ENCODE peak calls at places on chromosomes 13 and 19, in eight cellular contexts. One of them, this sample, is unnamed.

GRCh38 chr19:14149509-14149994 is 13.2 kb upstream of the ASF1B start:
- DNase-seq in heart left ventricle: peak; percentile 83
- DNase-seq in HL-60: no peak
- DNase-seq in kidney epithelial cell: no peak
- DNase-seq in lower leg skin: peak; percentile 94
- DNase-seq in mesothelial cell of epicardium: no peak
- DNase-seq in fibroblast of the aortic adventitia: peak; percentile 78
- DNase-seq in progenitor cell of endocrine pancreas: no peak
- DNase-seq in this sample: peak; percentile 46

GRCh38 chr13:31090921-31091624 is 70.6 kb downstream of the HSPH1 start:
- DNase-seq in heart left ventricle: no peak
- DNase-seq in HL-60: no peak
- DNase-seq in kidney epithelial cell: no peak
- DNase-seq in lower leg skin: peak; percentile 83
- DNase-seq in mesothelial cell of epicardium: no peak
- DNase-seq in fibroblast of the aortic adventitia: no peak
- DNase-seq in progenitor cell of endocrine pancreas: peak; percentile 23
- DNase-seq in this sample: no peak

GRCh38 chr13:19927117-19927734 is 31.3 kb upstream of the ZMYM2 start:
- DNase-seq in heart left ventricle: no peak
- DNase-seq in HL-60: no peak
- DNase-seq in kidney epithelial cell: no peak
- DNase-seq in lower leg skin: no peak
- DNase-seq in mesothelial cell of epicardium: no peak
- DNase-seq in fibroblast of the aortic adventitia: peak; percentile 48
- DNase-seq in progenitor cell of endocrine pancreas: no peak
- DNase-seq in this sample: no peak

GRCh38 chr19:679418-680286 is 3.5 kb downstream of the FSTL3 start:
- DNase-seq in heart left ventricle: peak; percentile 90
- DNase-seq in HL-60: peak; percentile 51
- DNase-seq in kidney epithelial cell: no peak
- DNase-seq in lower leg skin: peak; percentile 95
- DNase-seq in mesothelial cell of epicardium: peak; percentile 69
- DNase-seq in fibroblast of the aortic adventitia: peak; percentile 86
- DNase-seq in progenitor cell of endocrine pancreas: no peak
- DNase-seq in this sample: no peak

GRCh38 chr19:35738887-35739229 is 3.4 kb downstream of the IGFLR1 start:
- DNase-seq in heart left ventricle: no peak
- DNase-seq in HL-60: no peak
- DNase-seq in kidney epithelial cell: no peak
- DNase-seq in lower leg skin: no peak
- DNase-seq in mesothelial cell of epicardium: no peak
- DNase-seq in fibroblast of the aortic adventitia: no peak
- DNase-seq in progenitor cell of endocrine pancreas: no peak
- DNase-seq in this sample: no peak

GRCh38 chr19:27972291-27973040 is 1240.5 kb downstream of the UQCRFS1 start:
- DNase-seq in heart left ventricle: no peak
- DNase-seq in HL-60: no peak
- DNase-seq in kidney epithelial cell: peak; percentile 84
- DNase-seq in lower leg skin: no peak
- DNase-seq in mesothelial cell of epicardium: no peak
- DNase-seq in fibroblast of the aortic adventitia: peak; percentile 35
- DNase-seq in progenitor cell of endocrine pancreas: no peak
- DNase-seq in this sample: no peak

GRCh38 chr19:8025321-8025720 is 19.9 kb upstream of the ELAVL1 start:
- DNase-seq in heart left ventricle: no peak
- DNase-seq in HL-60: no peak
- DNase-seq in kidney epithelial cell: no peak
- DNase-seq in lower leg skin: no peak
- DNase-seq in mesothelial cell of epicardium: no peak
- DNase-seq in fibroblast of the aortic adventitia: no peak
- DNase-seq in progenitor cell of endocrine pancreas: no peak
- DNase-seq in this sample: no peak

GRCh38 chr13:48602296-48603040 is 51.3 kb upstream of the CYSLTR2 start:
- DNase-seq in heart left ventricle: no peak
- DNase-seq in HL-60: no peak
- DNase-seq in kidney epithelial cell: no peak
- DNase-seq in lower leg skin: no peak
- DNase-seq in mesothelial cell of epicardium: no peak
- DNase-seq in fibroblast of the aortic adventitia: no peak
- DNase-seq in progenitor cell of endocrine pancreas: no peak
- DNase-seq in this sample: no peak

GRCh38 chr13:73722120-73722519 is 412.1 kb downstream of the KLF12 start:
- DNase-seq in heart left ventricle: no peak
- DNase-seq in HL-60: no peak
- DNase-seq in kidney epithelial cell: peak; percentile 81
- DNase-seq in lower leg skin: no peak
- DNase-seq in mesothelial cell of epicardium: no peak
- DNase-seq in fibroblast of the aortic adventitia: peak; percentile 34
- DNase-seq in progenitor cell of endocrine pancreas: no peak
- DNase-seq in this sample: no peak

GRCh38 chr13:111422352-111422751 is 101.9 kb downstream of the TEX29 start:
- DNase-seq in heart left ventricle: no peak
- DNase-seq in HL-60: no peak
- DNase-seq in kidney epithelial cell: no peak
- DNase-seq in lower leg skin: no peak
- DNase-seq in mesothelial cell of epicardium: no peak
- DNase-seq in fibroblast of the aortic adventitia: no peak
- DNase-seq in progenitor cell of endocrine pancreas: no peak
- DNase-seq in this sample: no peak

GRCh38 chr13:113904411-113904810 is 40.5 kb upstream of the GAS6 start:
- DNase-seq in heart left ventricle: peak; percentile 77
- DNase-seq in HL-60: no peak
- DNase-seq in kidney epithelial cell: no peak
- DNase-seq in lower leg skin: peak; percentile 82
- DNase-seq in mesothelial cell of epicardium: peak; percentile 38
- DNase-seq in fibroblast of the aortic adventitia: peak; percentile 37
- DNase-seq in progenitor cell of endocrine pancreas: no peak
- DNase-seq in this sample: no peak

GRCh38 chr19:41892173-41892902 is 9.4 kb downstream of the ARHGEF1 start:
- DNase-seq in heart left ventricle: no peak
- DNase-seq in HL-60: no peak
- DNase-seq in kidney epithelial cell: no peak
- DNase-seq in lower leg skin: no peak
- DNase-seq in mesothelial cell of epicardium: no peak
- DNase-seq in fibroblast of the aortic adventitia: no peak
- DNase-seq in progenitor cell of endocrine pancreas: no peak
- DNase-seq in this sample: no peak

GRCh38 chr13:100106005-100106404 is 17.1 kb downstream of the PCCA start:
- DNase-seq in heart left ventricle: no peak
- DNase-seq in HL-60: no peak
- DNase-seq in kidney epithelial cell: no peak
- DNase-seq in lower leg skin: no peak
- DNase-seq in mesothelial cell of epicardium: no peak
- DNase-seq in fibroblast of the aortic adventitia: no peak
- DNase-seq in progenitor cell of endocrine pancreas: no peak
- DNase-seq in this sample: no peak

GRCh38 chr13:39072842-39073241 is 34.6 kb downstream of the NHLRC3 start:
- DNase-seq in heart left ventricle: no peak
- DNase-seq in HL-60: no peak
- DNase-seq in kidney epithelial cell: no peak
- DNase-seq in lower leg skin: no peak
- DNase-seq in mesothelial cell of epicardium: no peak
- DNase-seq in fibroblast of the aortic adventitia: no peak
- DNase-seq in progenitor cell of endocrine pancreas: no peak
- DNase-seq in this sample: no peak

GRCh38 chr13:85565652-85566051 is 233.6 kb downstream of the SLITRK6 start:
- DNase-seq in heart left ventricle: no peak
- DNase-seq in HL-60: no peak
- DNase-seq in kidney epithelial cell: no peak
- DNase-seq in lower leg skin: no peak
- DNase-seq in mesothelial cell of epicardium: no peak
- DNase-seq in fibroblast of the aortic adventitia: no peak
- DNase-seq in progenitor cell of endocrine pancreas: no peak
- DNase-seq in this sample: no peak

GRCh38 chr13:98827449-98827848 is 75.0 kb upstream of the SLC15A1 start:
- DNase-seq in heart left ventricle: no peak
- DNase-seq in HL-60: no peak
- DNase-seq in kidney epithelial cell: no peak
- DNase-seq in lower leg skin: no peak
- DNase-seq in mesothelial cell of epicardium: no peak
- DNase-seq in fibroblast of the aortic adventitia: no peak
- DNase-seq in progenitor cell of endocrine pancreas: no peak
- DNase-seq in this sample: no peak

DNA sequence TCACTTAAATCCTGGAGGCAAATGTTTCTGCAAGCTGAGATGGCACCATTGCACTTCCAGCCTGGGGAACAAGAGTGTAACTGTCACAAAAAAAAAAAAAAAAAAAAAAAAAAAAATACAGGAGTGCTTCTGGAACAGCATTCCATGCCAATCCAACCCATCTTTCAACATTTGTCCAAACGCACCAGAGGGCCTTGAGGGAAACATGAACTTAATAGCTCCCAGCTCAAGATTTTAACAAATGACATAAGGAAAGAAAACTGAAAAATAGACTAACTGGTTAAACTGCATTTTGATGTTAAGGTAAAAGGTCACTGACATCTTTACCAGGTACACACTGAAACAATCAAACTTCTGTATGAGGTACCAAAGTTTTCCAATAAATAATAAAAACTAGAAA is 47.7 kb upstream of the ZNF83 start:
- DNase-seq in heart left ventricle: no peak
- DNase-seq in HL-60: no peak
- DNase-seq in kidney epithelial cell: no peak
- DNase-seq in lower leg skin: no peak
- DNase-seq in mesothelial cell of epicardium: no peak
- DNase-seq in fibroblast of the aortic adventitia: no peak
- DNase-seq in progenitor cell of endocrine pancreas: no peak
- DNase-seq in this sample: no peak
- TF ChIP-seq CTCF in heart left ventricle: no peak
- TF ChIP-seq CTCF in HL-60: no peak
- TF ChIP-seq CTCF in kidney epithelial cell: no peak
- TF ChIP-seq CTCF in lower leg skin: no peak
- TF ChIP-seq CTCF in mesothelial cell of epicardium: no peak
- TF ChIP-seq CTCF in fibroblast of the aortic adventitia: no peak
- TF ChIP-seq CTCF in progenitor cell of endocrine pancreas: no peak
- TF ChIP-seq CTCF in this sample: no peak

GRCh38 chr19:40714519-40715299 is 2.0 kb downstream of the COQ8B start:
- DNase-seq in heart left ventricle: peak; percentile 96
- DNase-seq in HL-60: peak; percentile 92
- DNase-seq in kidney epithelial cell: no peak
- DNase-seq in lower leg skin: peak; percentile 99
- DNase-seq in mesothelial cell of epicardium: peak; percentile 96
- DNase-seq in fibroblast of the aortic adventitia: peak; percentile 93
- DNase-seq in progenitor cell of endocrine pancreas: peak; percentile 92
- DNase-seq in this sample: peak; percentile 93

GRCh38 chr19:40717325-40717879 is 490 bp downstream of the ITPKC start:
- DNase-seq in heart left ventricle: no peak
- DNase-seq in HL-60: no peak
- DNase-seq in kidney epithelial cell: no peak
- DNase-seq in lower leg skin: peak; percentile 92
- DNase-seq in mesothelial cell of epicardium: no peak
- DNase-seq in fibroblast of the aortic adventitia: no peak
- DNase-seq in progenitor cell of endocrine pancreas: no peak
- DNase-seq in this sample: no peak

GRCh38 chr19:40717880-40718773 is 1.2 kb downstream of the ITPKC start:
- DNase-seq in heart left ventricle: no peak
- DNase-seq in HL-60: no peak
- DNase-seq in kidney epithelial cell: no peak
- DNase-seq in lower leg skin: peak; percentile 90
- DNase-seq in mesothelial cell of epicardium: no peak
- DNase-seq in fibroblast of the aortic adventitia: no peak
- DNase-seq in progenitor cell of endocrine pancreas: no peak
- DNase-seq in this sample: no peak

GRCh38 chr19:40716031-40716654 is 543 bp downstream of the COQ8B start:
- DNase-seq in heart left ventricle: no peak
- DNase-seq in HL-60: no peak
- DNase-seq in kidney epithelial cell: peak; percentile 90
- DNase-seq in lower leg skin: no peak
- DNase-seq in mesothelial cell of epicardium: peak; percentile 76
- DNase-seq in fibroblast of the aortic adventitia: no peak
- DNase-seq in progenitor cell of endocrine pancreas: no peak
- DNase-seq in this sample: peak; percentile 64

DNA sequence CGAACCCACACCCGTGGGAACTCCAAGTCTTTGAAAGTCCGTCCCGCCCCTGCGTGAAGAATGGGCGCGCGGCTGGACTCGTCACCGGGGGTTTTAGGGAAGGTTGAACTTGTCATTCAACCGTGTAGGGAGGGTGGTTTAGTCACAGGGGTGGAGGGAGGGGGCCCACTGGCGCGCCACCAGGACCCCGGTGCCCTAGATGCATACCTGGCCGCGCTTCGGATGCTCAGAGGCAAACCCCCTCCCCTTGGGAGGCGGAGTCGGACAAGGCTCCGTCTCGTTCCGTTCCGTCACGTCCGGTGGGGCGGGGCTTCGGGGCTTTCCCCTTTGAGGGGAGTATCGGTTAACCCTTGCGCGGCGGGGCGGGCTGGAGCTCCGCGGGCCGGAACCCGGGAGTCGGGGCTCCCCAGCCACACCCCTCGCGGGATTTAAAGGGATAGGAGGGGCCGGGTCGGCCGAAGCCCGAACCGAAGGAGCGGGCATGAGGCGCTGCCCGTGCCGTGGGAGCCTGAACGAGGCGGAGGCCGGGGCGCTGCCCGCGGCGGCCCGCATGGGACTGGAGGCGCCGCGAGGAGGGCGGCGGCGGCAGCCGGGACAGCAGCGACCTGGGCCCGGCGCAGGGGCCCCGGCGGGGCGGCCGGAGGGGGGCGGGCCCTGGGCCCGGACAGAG is at the start of the genes COQ8B and ITPKC:
- DNase-seq in heart left ventricle: peak; percentile 100
- DNase-seq in HL-60: peak; percentile 97
- DNase-seq in kidney epithelial cell: peak; percentile 88
- DNase-seq in lower leg skin: peak; percentile 100
- DNase-seq in mesothelial cell of epicardium: peak; percentile 100
- DNase-seq in fibroblast of the aortic adventitia: peak; percentile 97
- DNase-seq in progenitor cell of endocrine pancreas: peak; percentile 100
- DNase-seq in this sample: peak; percentile 100
- TF ChIP-seq CTCF in heart left ventricle: peak; percentile 13
- TF ChIP-seq CTCF in HL-60: no peak
- TF ChIP-seq CTCF in kidney epithelial cell: no peak
- TF ChIP-seq CTCF in lower leg skin: no peak
- TF ChIP-seq CTCF in mesothelial cell of epicardium: no peak
- TF ChIP-seq CTCF in fibroblast of the aortic adventitia: no peak
- TF ChIP-seq CTCF in progenitor cell of endocrine pancreas: peak; percentile 31
- TF ChIP-seq CTCF in this sample: no peak

GRCh38 chr19:55454787-55455243 is 6.6 kb downstream of the ISOC2 start:
- DNase-seq in heart left ventricle: no peak
- DNase-seq in HL-60: peak; percentile 57
- DNase-seq in kidney epithelial cell: no peak
- DNase-seq in lower leg skin: no peak
- DNase-seq in mesothelial cell of epicardium: no peak
- DNase-seq in fibroblast of the aortic adventitia: no peak
- DNase-seq in progenitor cell of endocrine pancreas: no peak
- DNase-seq in this sample: no peak
- TF ChIP-seq CTCF in heart left ventricle: peak; percentile 56
- TF ChIP-seq CTCF in HL-60: peak; percentile 64
- TF ChIP-seq CTCF in kidney epithelial cell: peak; percentile 82
- TF ChIP-seq CTCF in lower leg skin: no peak
- TF ChIP-seq CTCF in mesothelial cell of epicardium: peak; percentile 40
- TF ChIP-seq CTCF in fibroblast of the aortic adventitia: peak; percentile 76
- TF ChIP-seq CTCF in progenitor cell of endocrine pancreas: peak; percentile 63
- TF ChIP-seq CTCF in this sample: peak; percentile 40

DNA sequence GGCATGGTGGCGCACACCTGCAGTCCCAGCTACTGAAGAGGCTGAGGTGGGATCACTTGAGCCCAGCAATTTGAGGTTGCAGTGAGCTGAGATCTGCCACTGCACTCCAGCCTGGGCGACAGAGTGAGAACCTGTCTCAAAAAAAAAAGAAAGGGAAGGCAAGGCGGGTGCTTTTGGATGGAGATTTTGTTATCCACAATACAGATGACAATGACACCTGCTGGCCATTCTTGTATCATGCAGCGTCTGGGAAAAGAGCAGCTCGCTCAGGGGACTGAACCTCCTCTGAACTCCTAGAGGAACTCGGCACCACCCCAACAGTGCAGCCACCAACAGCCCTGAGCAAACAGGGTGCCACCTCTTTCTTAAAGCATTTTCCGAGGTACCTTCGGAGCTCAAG is 22.8 kb downstream of the HAUS8 start:
- DNase-seq in heart left ventricle: no peak
- DNase-seq in HL-60: peak; percentile 29
- DNase-seq in kidney epithelial cell: no peak
- DNase-seq in lower leg skin: no peak
- DNase-seq in mesothelial cell of epicardium: no peak
- DNase-seq in fibroblast of the aortic adventitia: peak; percentile 68
- DNase-seq in progenitor cell of endocrine pancreas: no peak
- DNase-seq in this sample: no peak
- TF ChIP-seq CTCF in heart left ventricle: peak; percentile 74
- TF ChIP-seq CTCF in HL-60: peak; percentile 46
- TF ChIP-seq CTCF in kidney epithelial cell: peak; percentile 48
- TF ChIP-seq CTCF in lower leg skin: no peak
- TF ChIP-seq CTCF in mesothelial cell of epicardium: peak; percentile 65
- TF ChIP-seq CTCF in fibroblast of the aortic adventitia: peak; percentile 69
- TF ChIP-seq CTCF in progenitor cell of endocrine pancreas: peak; percentile 66
- TF ChIP-seq CTCF in this sample: peak; percentile 16